ENCODE peak calls at places on chromosomes 1 and 21, in four cellular contexts. P, U, O and F are unnamed samples.

GRCh38 chr1:8147922-8148321 is 121.8 kb upstream of the ERRFI1 start:
- DNase-seq in O (no peak), P (no peak), U (no peak), F (no peak)

GRCh38 chr1:23215751-23216449 is 1.4 kb downstream of the HTR1D start:
- DNase-seq in O (no peak), P (no peak), U (no peak), F (no peak)

GRCh38 chr1:214086945-214087344 is 99.2 kb downstream of the PROX1 start:
- DNase-seq in U (no peak), O (no peak), P (no peak), F (no peak)

GRCh38 chr1:29697391-29697780 is 461.1 kb downstream of the PTPRU start:
- DNase-seq in P (no peak), O (no peak), U (no peak), F (no peak)

GRCh38 chr1:45753248-45754037 is 3.0 kb upstream of the IPP start:
- DNase-seq in U (no peak), O (no peak), P (no peak), F (no peak)

GRCh38 chr1:155051777-155052398 is 772 bp downstream of the ADAM15 start:
- DNase-seq in U (no peak), P (peak; percentile 21), O (peak; percentile 26), F (no peak)

GRCh38 chr1:201647094-201647493 is 108.2 kb downstream of the NAV1 start:
- DNase-seq in P (no peak), O (no peak), U (no peak), F (no peak)

GRCh38 chr1:26696645-26697440 is 1.0 kb downstream of the ARID1A start:
- DNase-seq in U (no peak), O (peak; percentile 42), P (no peak), F (no peak)

GRCh38 chr1:174883361-174883760 is 116.4 kb upstream of the CACYBP start:
- DNase-seq in O (no peak), P (peak; percentile 36), U (no peak), F (no peak)

GRCh38 chr1:96722161-96722908 is 751 bp downstream of the PTBP2 start:
- DNase-seq in P (peak; percentile 81), O (peak; percentile 61), U (no peak), F (peak; percentile 15)

GRCh38 chr1:101460709-101461108 is 223.9 kb downstream of the S1PR1 start:
- DNase-seq in P (no peak), O (no peak), U (no peak), F (no peak)

GRCh38 chr1:168260393-168260792 is 20.3 kb upstream of the TBX19 start:
- DNase-seq in P (no peak), O (peak; percentile 19), U (no peak), F (no peak)

GRCh38 chr1:8047686-8048522 is 21.8 kb upstream of the ERRFI1 start:
- DNase-seq in P (peak; percentile 91), O (peak; percentile 88), U (no peak), F (peak; percentile 73)

GRCh38 chr1:17561252-17561558 is 21.7 kb downstream of the ARHGEF10L start:
- DNase-seq in O (no peak), U (no peak), P (peak; percentile 49), F (no peak)

GRCh38 chr1:56080123-56080522 is 499.2 kb downstream of the PLPP3 start:
- DNase-seq in P (peak; percentile 32), U (no peak), O (no peak), F (no peak)

GRCh38 chr1:231940721-231941120 is 314.1 kb downstream of the DISC1 start:
- DNase-seq in O (peak; percentile 89), P (no peak), U (no peak), F (no peak)

GRCh38 chr1:224245188-224245587 is 62.1 kb downstream of the DEGS1 start:
- DNase-seq in P (peak; percentile 3), O (no peak), U (no peak), F (no peak)

GRCh38 chr21:42939581-42940413 is 14.4 kb upstream of the ERVH48-1 start:
- DNase-seq in P (peak; percentile 96), O (peak; percentile 75), U (peak; percentile 83), F (peak; percentile 62)

GRCh38 chr1:46034601-46035516 is 97.6 kb downstream of the PIK3R3 start:
- DNase-seq in P (no peak), U (no peak), O (no peak), F (no peak)

GRCh38 chr1:201310986-201311355 is 27.7 kb downstream of the PKP1 start:
- DNase-seq in O (peak; percentile 97), U (no peak), P (peak; percentile 29), F (peak; percentile 33)

GRCh38 chr1:84941843-84942242 is 48.8 kb upstream of the LPAR3 start:
- DNase-seq in O (no peak), P (no peak), U (no peak), F (no peak)

GRCh38 chr1:19163261-19163660 is 46.8 kb downstream of the UBR4 start:
- DNase-seq in U (no peak), P (peak; percentile 91), O (no peak), F (no peak)

GRCh38 chr1:37851782-37852210 is 7.6 kb downstream of the MTF1 start:
- DNase-seq in P (peak; percentile 32), O (no peak), U (no peak), F (no peak)

GRCh38 chr1:189269011-189269410 is 1208.7 kb downstream of the BRINP3 start:
- DNase-seq in U (no peak), O (no peak), P (peak; percentile 0), F (peak; percentile 23)

GRCh38 chr1:212401838-212402582 is 12.7 kb downstream of the PACC1 start:
- DNase-seq in P (peak; percentile 40), U (no peak), O (no peak), F (no peak)

GRCh38 chr21:42233067-42233981 is 14.4 kb downstream of the ABCG1 start:
- DNase-seq in U (no peak), P (peak; percentile 28), O (no peak), F (no peak)

GRCh38 chr21:38289697-38290096 is 32.9 kb downstream of the KCNJ15 start:
- DNase-seq in U (peak; percentile 99), O (no peak), P (peak; percentile 100), F (peak; percentile 92)

GRCh38 chr1:200794506-200795065 is 55.9 kb downstream of the CAMSAP2 start:
- DNase-seq in P (no peak), O (no peak), U (no peak), F (no peak)

GRCh38 chr21:42437786-42438185 is 34.1 kb downstream of the UBASH3A start:
- DNase-seq in O (no peak), P (no peak), U (no peak), F (no peak)

GRCh38 chr21:45276620-45277019 is 11.1 kb downstream of the POFUT2 start:
- DNase-seq in U (no peak), O (no peak), P (no peak), F (no peak)

GRCh38 chr1:12031039-12031980 is 12.0 kb downstream of the MIIP start:
- DNase-seq in P (peak; percentile 35), O (peak; percentile 57), U (no peak), F (no peak)

GRCh38 chr1:208207388-208208131 is 36.6 kb downstream of the PLXNA2 start:
- DNase-seq in O (peak; percentile 63), U (peak; percentile 75), P (peak; percentile 93), F (peak; percentile 95)

GRCh38 chr1:90711696-90712095 is 5.4 kb downstream of the BARHL2 start:
- DNase-seq in O (no peak), U (no peak), P (no peak), F (no peak)

GRCh38 chr1:13733705-13734104 is 33.7 kb downstream of the PRDM2 start:
- DNase-seq in O (no peak), P (peak; percentile 81), U (no peak), F (no peak)

GRCh38 chr1:18922319-18922726 is 20.0 kb upstream of the ALDH4A1 start:
- DNase-seq in O (peak; percentile 86), P (peak; percentile 88), U (no peak), F (no peak)

GRCh38 chr1:177190308-177190970 is 19.7 kb downstream of the BRINP2 start:
- DNase-seq in P (no peak), O (no peak), U (no peak), F (no peak)

DNA sequence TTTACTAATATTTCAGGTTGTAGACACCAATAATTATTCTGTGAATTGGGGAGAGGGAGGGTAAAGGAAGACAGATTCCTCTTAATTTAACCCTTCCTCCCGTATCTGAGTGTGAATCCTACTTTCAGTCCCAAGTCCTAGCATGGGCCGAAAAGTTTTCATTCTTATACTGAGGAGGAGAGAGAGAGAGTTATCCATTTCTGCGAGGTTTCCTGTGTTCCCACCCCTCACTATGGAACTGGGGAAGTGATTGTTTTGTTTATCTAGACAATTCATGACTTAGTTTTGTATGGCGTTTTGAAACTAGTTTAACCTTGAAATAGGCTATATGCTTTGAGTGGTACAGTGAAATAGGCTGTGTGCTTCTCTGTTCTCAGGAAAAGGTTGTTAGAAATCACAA is 134.0 kb upstream of the DPYD start:
- DNase-seq in U (no peak), O (no peak), P (no peak), F (no peak)
- H3K4me3 ChIP-seq in U (no peak overlapping the region), O (no peak overlapping the region), P (no peak overlapping the region), F (peak overlapping the region; percentile 48)

DNA sequence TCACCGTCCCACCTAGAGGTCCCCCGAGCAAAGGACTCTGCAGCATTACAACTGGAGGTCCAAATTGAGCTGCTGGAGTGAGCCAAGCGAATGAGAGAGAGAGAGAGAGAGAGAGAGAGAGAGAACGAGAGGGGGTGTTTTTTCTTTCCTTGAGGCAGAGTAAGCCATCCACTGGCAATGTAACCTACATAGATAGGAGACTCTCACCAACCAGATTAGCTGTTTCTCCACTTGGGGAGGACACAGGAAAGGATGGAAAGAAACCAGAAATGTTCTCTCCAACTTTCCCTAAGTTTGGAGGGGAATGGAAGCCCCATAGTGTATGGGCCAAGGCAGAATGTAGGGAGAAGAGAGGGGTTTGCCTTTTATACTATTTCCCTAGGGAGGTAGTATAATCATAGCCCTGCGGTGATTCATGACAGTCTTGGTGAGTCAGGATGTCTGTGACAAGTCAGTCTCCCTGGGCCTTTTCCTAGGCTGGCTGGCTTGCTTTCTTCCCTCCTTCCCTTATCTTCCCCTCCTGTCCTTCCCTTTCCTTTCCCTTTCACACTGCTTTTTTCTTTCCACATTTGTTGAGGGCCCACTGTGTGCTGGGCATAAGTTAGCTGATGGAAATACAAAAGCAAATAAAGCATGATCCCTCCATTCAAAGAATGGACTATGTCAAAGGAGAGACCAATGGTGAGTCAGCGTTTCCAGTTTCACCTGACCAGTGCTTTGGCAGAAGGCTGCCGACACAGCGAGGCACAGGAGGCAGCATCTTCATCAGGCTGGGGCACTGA is 7.1 kb downstream of the FNDC7 start:
- DNase-seq in P (peak; percentile 83), O (peak; percentile 18), U (peak; percentile 67), F (peak; percentile 12)
- H3K4me3 ChIP-seq in P (no peak overlapping the region), O (no peak overlapping the region), U (no peak overlapping the region), F (no peak overlapping the region)

GRCh38 chr1:225467193-225468020 is 39.6 kb upstream of the LBR start:
- DNase-seq in O (no peak), P (no peak), U (no peak), F (no peak)
- H3K4me3 ChIP-seq in O (no peak overlapping the region), P (no peak overlapping the region), U (no peak overlapping the region), F (no peak overlapping the region)

DNA sequence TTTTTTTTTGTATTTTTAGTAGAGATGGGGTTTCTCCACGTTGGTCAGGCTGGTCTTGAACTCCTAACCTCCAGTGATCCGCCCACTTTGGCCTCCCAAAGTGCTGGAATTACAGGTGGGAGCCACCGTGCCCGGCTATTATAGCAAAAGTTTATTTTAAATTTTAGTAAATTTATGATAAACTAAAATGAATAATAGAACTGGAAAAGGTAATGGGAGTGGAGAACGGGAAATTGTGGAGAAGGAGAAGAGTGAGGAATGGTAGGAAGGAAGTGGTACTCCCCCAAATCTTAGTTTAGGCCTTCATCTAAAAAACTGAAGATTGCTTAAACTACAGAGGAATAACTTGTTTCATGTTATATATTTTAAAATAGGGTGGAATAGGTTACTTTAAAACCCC is 7.6 kb upstream of the PI4KB start:
- DNase-seq in U (no peak), O (no peak), P (no peak), F (no peak)
- H3K4me3 ChIP-seq in U (no peak overlapping the region), O (no peak overlapping the region), P (no peak overlapping the region), F (no peak overlapping the region)